ENCODE peak calls at places on chromosomes 12 and 14, in ten cellular contexts. L is sciatic nerve; D is NCI-H2081; P is NCI-H1436; W is type B pancreatic cell; Z is anterior cingulate cortex; M is stimulated activated CD4-positive, alpha-beta T cell treated with anti-CD3 and anti-CD28 coated beads, Interleukin-12 subunit alpha, Interleukin-12 subunit beta, amount 100 ng/mL, for 4 hours; F is left cardiac atrium; H is astrocyte of the cerebellum; J is renal cortical epithelial cell. C is an unnamed sample.

GRCh38 chr12:98198261-98198982 is 317.0 kb upstream of the TMPO start:
- DNase-seq in L (no peak), D (no peak), P (no peak), W (no peak), Z (no peak), M (no peak), F (no peak), H (no peak), J (no peak), C (no peak)

GRCh38 chr12:26818201-26818600 is 14.8 kb downstream of the ITPR2 start:
- DNase-seq in L (no peak), D (no peak), P (no peak), W (no peak), Z (no peak), M (no peak), F (no peak), H (no peak), J (no peak), C (no peak)

GRCh38 chr12:45246202-45246601 is 30.3 kb downstream of the ANO6 start:
- DNase-seq in L (no peak), D (no peak), P (no peak), W (no peak), Z (no peak), M (no peak), F (no peak), H (no peak), J (no peak), C (no peak)

GRCh38 chr12:77995436-77996167 is 164.9 kb downstream of the NAV3 start:
- DNase-seq in L (no peak), D (no peak), P (no peak), W (no peak), Z (no peak), M (no peak), F (no peak), H (peak; percentile 82), J (peak; percentile 91), C (no peak)

GRCh38 chr12:18246057-18246456 is 15.3 kb upstream of the PIK3C2G start:
- DNase-seq in L (no peak), D (no peak), P (no peak), W (no peak), Z (no peak), M (no peak), F (no peak), H (no peak), J (no peak), C (no peak)

GRCh38 chr12:93549174-93549573 is 23.3 kb upstream of the SOCS2 start:
- DNase-seq in L (no peak), D (no peak), P (no peak), W (peak; percentile 48), Z (no peak), M (no peak), F (no peak), H (no peak), J (no peak), C (no peak)

GRCh38 chr14:91246051-91246852 is 1.7 kb upstream of the GPR68 start:
- DNase-seq in L (no peak), D (peak; percentile 42), P (peak; percentile 57), W (no peak), Z (no peak), M (peak; percentile 46), F (no peak), H (no peak), J (no peak), C (no peak)

GRCh38 chr14:99946652-99947489 is 118.4 kb upstream of the EVL start:
- DNase-seq in L (no peak), D (no peak), P (no peak), W (no peak), Z (no peak), M (peak; percentile 53), F (no peak), H (no peak), J (no peak), C (no peak)

GRCh38 chr14:104138891-104139459 is 588 bp downstream of the KIF26A start:
- DNase-seq in L (peak; percentile 59), D (no peak), P (no peak), W (no peak), Z (no peak), M (no peak), F (peak; percentile 28), H (no peak), J (no peak), C (peak; percentile 50)